ENCODE peak calls at places on chromosomes 5 and 9, in seven cellular contexts. S, L, O, M, H, V and Y are unnamed samples.

GRCh38 chr9:132404228-132404881 is 2.3 kb downstream of the TTF1 start:
- DNase-seq in S (no peak), L (no peak), O (no peak), M (no peak), H (peak), V (no peak), Y (no peak)

GRCh38 chr9:126326228-126327015 is at the start of gene MVB12B:
- DNase-seq in S (peak), L (peak), O (peak), M (peak), H (no peak), V (peak), Y (peak)

GRCh38 chr9:82346040-82346439 is 357.5 kb downstream of the SPATA31D1 start:
- DNase-seq in S (no peak), L (no peak), O (no peak), M (no peak), H (no peak), V (no peak), Y (no peak)

GRCh38 chr9:36598281-36598680 is 25.6 kb downstream of the MELK start:
- DNase-seq in S (no peak), L (no peak), O (no peak), M (no peak), H (peak), V (no peak), Y (no peak)

GRCh38 chr5:31106259-31106658 is 87.2 kb upstream of the CDH6 start:
- DNase-seq in S (no peak), L (no peak), O (no peak), M (no peak), H (peak), V (no peak), Y (no peak)

GRCh38 chr5:169162407-169162806 is 138.5 kb downstream of the SLIT3 start:
- DNase-seq in S (no peak), L (no peak), O (no peak), M (no peak), H (peak), V (no peak), Y (no peak)

GRCh38 chr5:145887217-145887616 is 14.4 kb upstream of the GRXCR2 start:
- DNase-seq in S (no peak), L (no peak), O (no peak), M (peak), H (no peak), V (no peak), Y (no peak)

GRCh38 chr5:166625210-166625865 is 1666.1 kb upstream of the WWC1 start:
- DNase-seq in S (no peak), L (no peak), O (no peak), M (no peak), H (peak), V (no peak), Y (no peak)

GRCh38 chr5:133294380-133294779 is 242.6 kb downstream of the HSPA4 start:
- DNase-seq in S (no peak), L (no peak), O (no peak), M (peak), H (no peak), V (no peak), Y (no peak)

GRCh38 chr5:177099422-177100093 is 12.8 kb downstream of the FGFR4 start:
- DNase-seq in S (peak), L (no peak), O (no peak), M (peak), H (no peak), V (no peak), Y (no peak)

GRCh38 chr5:56123531-56124243 is 109.4 kb downstream of the ANKRD55 start:
- DNase-seq in S (peak), L (no peak), O (no peak), M (peak), H (peak), V (peak), Y (peak)
- H3K4me3 ChIP-seq in S (no peak), L (no peak), O (no peak), M (no peak), H (no peak), V (no peak), Y (no peak)

GRCh38 chr5:42022383-42022782 is 97.3 kb downstream of the FBXO4 start:
- DNase-seq in S (no peak), L (no peak), O (no peak), M (no peak), H (no peak), V (no peak), Y (no peak)
- H3K4me3 ChIP-seq in S (no peak), L (no peak), O (no peak), M (no peak), H (no peak), V (no peak), Y (no peak)

GRCh38 chr9:111991179-111991578 is 94.6 kb downstream of the UGCG start:
- DNase-seq in S (no peak), L (no peak), O (no peak), M (no peak), H (no peak), V (no peak), Y (no peak)
- H3K4me3 ChIP-seq in S (no peak), L (no peak), O (no peak), M (no peak), H (no peak), V (no peak), Y (no peak)

DNA sequence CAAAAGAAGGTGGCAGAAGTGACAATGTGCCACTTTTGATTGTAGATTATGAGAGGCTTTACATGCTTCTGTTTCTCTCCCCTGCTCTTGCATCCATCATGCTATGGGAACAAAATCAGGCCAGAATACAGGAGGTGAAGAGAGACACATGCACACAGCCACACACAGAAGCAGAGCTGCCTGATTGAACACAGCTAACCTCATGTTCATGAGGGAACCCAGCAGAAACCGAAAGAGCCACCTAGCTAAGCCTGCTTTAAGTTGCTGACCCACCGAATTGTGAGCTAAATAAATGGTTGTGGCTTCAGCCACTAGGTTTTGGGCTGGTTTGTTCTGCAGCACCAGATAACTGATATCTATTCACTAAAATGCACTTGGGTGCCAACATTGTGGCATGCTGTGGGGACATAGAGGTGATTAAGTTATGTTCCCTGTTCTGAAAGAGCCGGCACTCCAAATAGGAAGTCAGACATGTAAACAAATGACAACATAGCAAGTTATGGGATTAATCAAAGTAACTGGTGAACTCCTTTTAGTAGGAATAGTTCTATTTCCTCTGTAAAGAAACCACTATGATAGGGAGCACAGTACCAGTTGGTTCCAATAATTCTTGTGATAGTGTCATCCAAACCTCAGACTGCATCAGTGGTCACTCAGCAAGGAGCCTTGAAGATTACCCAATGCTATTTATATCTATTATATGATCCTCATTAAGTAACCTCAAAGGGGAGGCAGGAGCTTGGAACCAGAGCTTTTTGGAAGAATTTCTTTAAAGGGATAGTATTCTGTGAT is 93.7 kb upstream of the TNC start:
- DNase-seq in S (no peak), L (no peak), O (no peak), M (no peak), H (peak), V (no peak), Y (no peak)
- H3K4me3 ChIP-seq in S (no peak), L (peak), O (no peak), M (no peak), H (no peak), V (no peak), Y (no peak)

GRCh38 chr9:95952471-95952870 is 77.0 kb downstream of the ERCC6L2 start:
- DNase-seq in S (no peak), L (no peak), O (no peak), M (no peak), H (no peak), V (no peak), Y (no peak)
- H3K4me3 ChIP-seq in S (no peak), L (no peak), O (no peak), M (no peak), H (no peak), V (no peak), Y (no peak)

DNA sequence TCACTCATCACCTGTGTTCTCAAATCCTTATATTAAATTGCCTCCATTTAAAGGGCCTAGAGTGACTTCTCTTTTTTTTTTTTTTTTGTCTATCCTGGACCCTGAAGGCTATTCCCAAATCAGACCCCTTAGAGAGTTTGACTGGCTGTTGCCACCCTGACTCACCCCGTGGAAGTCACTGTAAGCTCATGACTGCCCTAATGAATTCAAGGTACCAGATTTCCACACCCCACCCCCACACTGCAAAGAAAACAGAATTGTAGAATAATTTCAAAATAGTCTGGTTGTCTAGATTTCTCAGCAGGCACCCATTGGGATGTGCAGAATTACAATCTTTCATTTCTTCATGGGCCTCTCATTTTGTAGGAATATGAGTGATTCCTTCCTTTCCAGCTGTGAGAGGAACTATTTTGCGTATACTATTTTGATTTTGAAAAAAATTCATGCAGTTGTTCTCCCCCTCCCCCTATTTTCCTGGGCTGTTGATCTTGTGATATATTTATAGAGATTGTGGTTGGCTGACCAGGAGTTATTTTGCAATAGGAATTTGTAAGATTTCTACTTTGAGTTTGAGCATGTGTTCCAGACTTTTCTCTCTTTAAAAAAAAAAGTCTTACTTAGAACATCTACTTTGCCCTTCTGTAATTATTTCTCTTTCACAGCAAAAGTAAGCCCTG is 79.1 kb downstream of the ZNF618 start:
- DNase-seq in S (no peak), L (no peak), O (no peak), M (no peak), H (peak), V (no peak), Y (no peak)
- H3K4me3 ChIP-seq in S (no peak), L (no peak), O (no peak), M (no peak), H (no peak), V (no peak), Y (no peak)

GRCh38 chr5:115526604-115527003 is 18.0 kb downstream of the FEM1C start:
- DNase-seq in S (no peak), L (no peak), O (no peak), M (no peak), H (no peak), V (no peak), Y (no peak)
- H3K4me3 ChIP-seq in S (no peak), L (no peak), O (no peak), M (no peak), H (no peak), V (no peak), Y (no peak)

DNA sequence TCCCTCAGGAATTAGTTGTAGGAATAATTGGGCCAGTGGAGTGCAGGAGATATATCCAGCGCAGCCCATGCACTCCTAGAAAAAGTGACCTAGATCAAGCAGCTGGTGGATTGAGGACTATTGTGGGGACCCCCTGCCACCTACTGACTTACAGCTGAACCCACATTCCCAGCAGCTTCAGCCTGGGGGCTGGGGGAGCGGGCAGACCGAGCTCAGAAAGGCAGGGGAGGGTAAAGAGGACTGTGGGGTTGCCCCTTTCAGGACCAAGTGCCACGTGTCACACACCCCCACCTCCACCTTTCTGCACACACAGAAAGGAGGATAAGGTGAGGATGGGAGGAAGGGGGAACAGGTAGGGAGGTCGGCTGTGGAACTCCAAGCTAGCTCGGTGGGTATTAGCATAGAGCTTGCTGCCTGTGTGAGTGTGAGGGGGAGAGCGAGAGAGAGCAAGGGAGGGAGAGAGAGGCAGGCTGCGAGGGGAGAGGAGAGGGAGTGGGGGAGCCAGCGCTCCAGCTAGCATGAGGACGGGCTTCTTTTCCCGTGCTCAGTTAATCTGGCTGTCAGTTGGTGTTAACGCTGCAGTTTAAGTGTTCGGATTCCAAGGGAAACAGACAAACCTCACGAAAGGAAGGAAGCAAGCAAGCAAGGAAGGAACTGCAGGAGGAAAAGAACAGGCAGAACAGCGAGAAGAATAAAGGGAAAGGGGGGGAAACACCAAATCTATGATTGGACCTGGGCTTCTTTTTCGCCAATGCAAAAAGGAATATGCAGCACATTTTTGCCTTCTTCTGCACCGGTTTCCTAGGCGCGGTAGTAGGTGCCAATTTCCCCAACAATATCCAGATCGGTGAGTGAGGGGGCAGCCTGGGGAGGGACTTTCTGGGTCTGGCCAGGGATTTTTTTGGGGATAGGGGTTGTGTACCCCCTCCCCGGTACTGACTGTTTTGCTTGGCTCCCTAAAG is at the start of gene GRIA1:
- DNase-seq in S (no peak), L (no peak), O (no peak), M (no peak), H (peak), V (no peak), Y (no peak)
- H3K4me3 ChIP-seq in S (no peak), L (no peak), O (peak), M (no peak), H (peak), V (peak), Y (peak)

GRCh38 chr9:129336601-129337286 is 158.7 kb upstream of the IER5L start:
- DNase-seq in S (peak), L (no peak), O (peak), M (peak), H (peak), V (no peak), Y (no peak)

GRCh38 chr9:129340427-129341196 is 162.6 kb upstream of the IER5L start:
- DNase-seq in S (no peak), L (no peak), O (no peak), M (no peak), H (peak), V (no peak), Y (no peak)

GRCh38 chr9:129337287-129338140 is 159.5 kb upstream of the IER5L start:
- DNase-seq in S (no peak), L (no peak), O (no peak), M (no peak), H (no peak), V (peak), Y (no peak)

GRCh38 chr9:129339539-129340157 is 161.6 kb upstream of the IER5L start:
- DNase-seq in S (no peak), L (no peak), O (no peak), M (no peak), H (no peak), V (no peak), Y (no peak)

DNA sequence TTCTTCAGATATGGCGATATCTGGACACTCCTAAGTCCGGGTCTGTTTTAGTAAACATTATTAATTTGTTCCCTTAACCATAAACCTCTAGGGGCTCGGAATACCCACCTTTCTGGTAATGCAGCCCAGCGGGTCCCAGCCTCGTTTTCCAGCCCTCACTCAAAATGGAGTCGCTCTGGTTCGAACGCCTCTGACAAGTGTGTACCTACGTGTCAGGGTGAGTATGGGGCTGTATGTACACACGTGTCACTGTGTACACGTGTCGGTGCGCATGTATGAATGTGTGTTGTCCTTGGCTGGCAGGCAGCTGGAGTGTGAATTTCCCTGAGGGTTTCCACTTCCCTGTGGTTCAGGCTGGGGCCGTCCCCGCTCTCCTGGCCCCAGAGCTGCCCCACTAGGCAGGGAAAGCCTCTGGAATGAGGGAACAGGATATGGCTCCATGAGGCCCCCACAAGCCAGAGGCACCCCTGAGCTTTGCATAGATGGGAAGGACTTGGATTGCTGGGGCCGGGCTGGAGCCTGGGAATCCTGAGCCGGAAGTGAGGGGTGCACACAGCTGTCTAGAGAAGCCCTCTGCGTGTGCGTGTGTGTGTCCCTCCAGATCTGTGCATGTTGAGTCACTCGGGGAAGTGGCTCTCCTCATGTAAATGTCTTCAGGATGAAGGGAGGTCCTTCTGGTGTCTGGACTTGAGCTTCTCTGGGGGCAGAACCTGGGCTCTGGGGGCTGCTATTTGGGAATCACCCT is 160.8 kb upstream of the IER5L start:
- DNase-seq in S (no peak), L (no peak), O (no peak), M (no peak), H (peak), V (peak), Y (no peak)
- H3K4me3 ChIP-seq in S (no peak), L (no peak), O (no peak), M (no peak), H (no peak), V (no peak), Y (no peak)

GRCh38 chr5:131644822-131645221 is 9.8 kb upstream of the RAPGEF6 start:
- DNase-seq in S (no peak), L (no peak), O (no peak), M (no peak), H (no peak), V (no peak), Y (no peak)

GRCh38 chr5:131649160-131649559 is 14.1 kb upstream of the RAPGEF6 start:
- DNase-seq in S (no peak), L (no peak), O (no peak), M (no peak), H (peak), V (no peak), Y (no peak)

GRCh38 chr5:131641494-131641893 is 6.5 kb upstream of the RAPGEF6 start:
- DNase-seq in S (no peak), L (no peak), O (no peak), M (no peak), H (no peak), V (no peak), Y (no peak)

GRCh38 chr5:131647078-131647769 is 12.2 kb upstream of the RAPGEF6 start:
- DNase-seq in S (no peak), L (no peak), O (no peak), M (no peak), H (no peak), V (no peak), Y (no peak)
- H3K4me3 ChIP-seq in S (no peak), L (no peak), O (no peak), M (no peak), H (no peak), V (no peak), Y (no peak)